ENCODE peak calls at places on chromosomes 5 and 9, in six cellular contexts. V is BJ, R is fibroblast of lung, T is right lobe of liver, I is cardiac muscle cell, P is uterus. H is an unnamed sample. For H3K27me3, the result is how much of the 10 kb centered on the place peaks cover.

GRCh38 chr9:37283730-37284235 is 138.7 kb upstream of the GRHPR start:
- DNase-seq in I (no peak), V (peak), T (no peak), P (no peak), R (peak), H (peak)

GRCh38 chr5:174617285-174617684 is 107.1 kb upstream of the MSX2 start:
- DNase-seq in V (no peak), R (no peak), T (no peak), P (no peak), I (no peak), H (no peak)

GRCh38 chr9:93896093-93896492 is 59.1 kb downstream of the BARX1 start:
- DNase-seq in R (no peak), V (no peak), T (peak), I (no peak), P (no peak), H (no peak)

GRCh38 chr9:134293576-134294227 is 32.6 kb upstream of the RXRA start:
- DNase-seq in R (peak), P (no peak), I (no peak), V (peak), T (no peak), H (no peak)

GRCh38 chr5:179373961-179374505 is 28.8 kb upstream of the ADAMTS2 start:
- DNase-seq in T (peak), I (no peak), V (no peak), R (no peak), P (no peak), H (no peak)

GRCh38 chr5:172778223-172778814 is 7.3 kb upstream of the DUSP1 start:
- DNase-seq in R (peak), P (peak), V (no peak), I (no peak), T (peak), H (no peak)

GRCh38 chr5:43683884-43684471 is 81.0 kb downstream of the NNT start:
- DNase-seq in I (no peak), V (no peak), P (no peak), T (no peak), R (no peak), H (no peak)

GRCh38 chr9:114307323-114308250 is 15.3 kb upstream of the ORM1 start:
- DNase-seq in V (no peak), I (no peak), T (peak), P (peak), R (peak), H (no peak)

GRCh38 chr9:13163287-13163686 is 116.2 kb downstream of the MPDZ start:
- DNase-seq in R (no peak), I (no peak), V (no peak), P (no peak), T (no peak), H (no peak)

GRCh38 chr9:111272571-111272970 is 57.5 kb downstream of the OR2K2 start:
- DNase-seq in T (no peak), V (no peak), R (no peak), P (no peak), I (no peak), H (no peak)

GRCh38 chr9:134391319-134392231 is 65.3 kb downstream of the RXRA start:
- DNase-seq in T (no peak), R (no peak), I (no peak), V (no peak), P (no peak), H (peak)

GRCh38 chr5:151612689-151613427 is 21.7 kb upstream of the FAT2 start:
- DNase-seq in P (no peak), V (no peak), T (no peak), I (no peak), R (peak), H (peak)

GRCh38 chr5:138351517-138351916 is 968 bp upstream of the KDM3B start:
- DNase-seq in I (no peak), V (no peak), T (no peak), R (no peak), P (no peak), H (no peak)

GRCh38 chr5:138132543-138132942 is 6.7 kb downstream of the NME5 start:
- DNase-seq in R (no peak), T (no peak), P (no peak), I (no peak), V (no peak), H (no peak)

GRCh38 chr5:35557742-35558141 is 59.9 kb upstream of the SPEF2 start:
- DNase-seq in I (no peak), T (no peak), V (no peak), R (no peak), P (no peak), H (no peak)

GRCh38 chr5:159031513-159031912 is 68.2 kb downstream of the EBF1 start:
- DNase-seq in T (no peak), V (no peak), R (peak), I (peak), P (no peak), H (no peak)

GRCh38 chr5:171426680-171427079 is 7.2 kb downstream of the FGF18 start:
- DNase-seq in P (no peak), I (no peak), T (no peak), V (no peak), R (no peak), H (no peak)

GRCh38 chr5:66558562-66558961 is 37.6 kb upstream of the MAST4 start:
- DNase-seq in R (no peak), I (no peak), T (no peak), V (no peak), P (no peak), H (peak)

GRCh38 chr5:95808686-95809413 is 13.7 kb downstream of the GLRX start:
- DNase-seq in T (no peak), P (peak), I (peak), V (no peak), R (no peak), H (peak)

GRCh38 chr5:10539685-10539998 is 24.2 kb upstream of the ANKRD33B start:
- DNase-seq in R (peak), I (no peak), V (no peak), T (no peak), P (no peak), H (no peak)

GRCh38 chr9:98215821-98216220 is 23.4 kb upstream of the CORO2A start:
- DNase-seq in V (no peak), I (peak), P (no peak), T (no peak), R (no peak), H (no peak)

GRCh38 chr9:523444-523843 is 308.8 kb downstream of the DOCK8 start:
- DNase-seq in V (no peak), R (no peak), P (no peak), T (no peak), I (no peak), H (no peak)

GRCh38 chr5:38446029-38446522 is 110.4 kb downstream of the LIFR start:
- DNase-seq in I (no peak), R (no peak), V (no peak), P (no peak), T (no peak), H (no peak)

GRCh38 chr9:87865626-87866025 is 17.1 kb upstream of the SPATA31E1 start:
- DNase-seq in R (no peak), I (no peak), V (no peak), P (no peak), T (no peak), H (no peak)

GRCh38 chr5:43038523-43038989 is 1.6 kb downstream of the ANXA2R start:
- DNase-seq in I (no peak), T (no peak), R (peak), V (no peak), P (no peak), H (peak)

GRCh38 chr5:96885518-96886338 is 9.4 kb downstream of the ERAP2 start:
- DNase-seq in P (no peak), I (no peak), R (peak), T (no peak), V (no peak), H (peak)

GRCh38 chr9:33429256-33430080 is 17.9 kb downstream of the AQP3 start:
- DNase-seq in T (no peak), R (no peak), V (no peak), I (no peak), P (no peak), H (no peak)

GRCh38 chr9:68933434-68934318 is 80.2 kb downstream of the PRKACG start:
- DNase-seq in I (no peak), P (no peak), T (no peak), R (no peak), V (no peak), H (peak)

GRCh38 chr5:34859253-34859652 is 20.3 kb downstream of the TTC23L start:
- DNase-seq in V (no peak), R (no peak), P (no peak), T (no peak), I (no peak), H (no peak)

GRCh38 chr5:35198681-35199080 is 31.6 kb downstream of the PRLR start:
- DNase-seq in V (peak), P (no peak), R (no peak), I (peak), T (no peak), H (no peak)

GRCh38 chr5:156414381-156414780 is 87.4 kb downstream of the SGCD start:
- DNase-seq in T (no peak), I (no peak), R (peak), V (no peak), P (no peak), H (no peak)

GRCh38 chr5:158641016-158641415 is 458.7 kb downstream of the EBF1 start:
- DNase-seq in P (peak), I (no peak), T (no peak), V (no peak), R (no peak), H (no peak)

GRCh38 chr5:57004800-57005199 is 52.9 kb upstream of the MIER3 start:
- DNase-seq in V (no peak), P (no peak), R (no peak), I (no peak), T (no peak), H (no peak)

GRCh38 chr5:170080217-170080616 is 25.5 kb upstream of the FOXI1 start:
- DNase-seq in R (no peak), T (peak), I (no peak), P (no peak), V (no peak), H (no peak)

DNA sequence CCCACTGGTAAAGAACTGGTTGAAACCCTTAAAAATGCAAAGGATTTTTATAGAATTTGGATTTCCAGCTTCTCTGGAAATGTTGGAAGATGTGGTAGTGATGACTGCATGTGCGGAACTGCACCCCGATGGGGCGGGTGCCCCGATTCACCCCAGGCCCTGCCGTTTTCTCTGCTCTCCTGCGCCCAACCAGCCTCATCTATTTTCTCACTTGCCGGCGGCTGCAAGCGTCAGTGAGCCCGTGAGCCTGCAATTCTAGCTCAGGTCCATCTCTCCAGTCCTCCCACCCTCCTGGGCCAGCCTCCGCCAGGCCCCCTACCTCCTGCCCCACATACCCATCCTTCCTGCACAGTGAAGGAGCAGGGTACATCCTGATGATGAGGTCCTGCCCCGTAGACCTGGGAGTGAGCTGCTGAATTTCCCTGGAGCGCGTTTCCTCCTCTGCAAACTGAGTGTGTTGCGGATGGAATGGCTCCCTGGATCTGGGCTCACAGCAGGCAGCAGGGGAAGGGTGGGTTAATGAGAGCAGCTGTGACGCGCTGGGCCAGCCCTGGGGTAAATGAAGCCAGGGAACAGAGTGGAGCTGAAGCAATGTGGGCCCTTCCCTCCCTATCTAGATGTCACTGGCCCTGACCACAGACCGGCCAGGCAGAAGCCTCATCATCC is 45.9 kb upstream of the PHYKPL start:
- DNase-seq in I (no peak), T (no peak), P (no peak), V (no peak), R (no peak), H (no peak)
- H3K27me3 ChIP-seq in I (under half), T (under half), P (under half), V (under half), R (under half), H (under half)

DNA sequence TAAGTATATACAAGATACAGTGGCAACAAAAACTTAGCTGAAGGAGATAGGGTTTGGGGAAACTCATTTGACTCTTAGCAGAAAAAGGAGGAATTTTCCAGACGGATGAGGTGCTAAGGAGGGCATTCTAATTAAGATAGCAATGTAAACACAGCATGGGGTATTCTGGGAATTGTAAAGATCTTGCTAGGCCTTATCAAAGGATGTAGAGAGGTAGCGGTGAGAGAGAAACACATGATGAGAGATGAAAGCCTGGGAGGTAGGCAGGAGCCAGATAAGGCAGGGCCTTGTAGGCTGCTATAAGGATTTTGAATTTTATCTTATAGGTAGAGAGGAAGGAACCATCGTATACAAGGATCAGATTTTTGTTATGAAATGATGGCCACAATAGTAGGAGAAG is 106.6 kb upstream of the KCNN2 start:
- DNase-seq in I (no peak), V (no peak), T (no peak), R (no peak), P (no peak), H (no peak)
- H3K4me3 ChIP-seq in I (no peak), V (no peak), T (no peak), R (no peak), P (no peak), H (no peak)

DNA sequence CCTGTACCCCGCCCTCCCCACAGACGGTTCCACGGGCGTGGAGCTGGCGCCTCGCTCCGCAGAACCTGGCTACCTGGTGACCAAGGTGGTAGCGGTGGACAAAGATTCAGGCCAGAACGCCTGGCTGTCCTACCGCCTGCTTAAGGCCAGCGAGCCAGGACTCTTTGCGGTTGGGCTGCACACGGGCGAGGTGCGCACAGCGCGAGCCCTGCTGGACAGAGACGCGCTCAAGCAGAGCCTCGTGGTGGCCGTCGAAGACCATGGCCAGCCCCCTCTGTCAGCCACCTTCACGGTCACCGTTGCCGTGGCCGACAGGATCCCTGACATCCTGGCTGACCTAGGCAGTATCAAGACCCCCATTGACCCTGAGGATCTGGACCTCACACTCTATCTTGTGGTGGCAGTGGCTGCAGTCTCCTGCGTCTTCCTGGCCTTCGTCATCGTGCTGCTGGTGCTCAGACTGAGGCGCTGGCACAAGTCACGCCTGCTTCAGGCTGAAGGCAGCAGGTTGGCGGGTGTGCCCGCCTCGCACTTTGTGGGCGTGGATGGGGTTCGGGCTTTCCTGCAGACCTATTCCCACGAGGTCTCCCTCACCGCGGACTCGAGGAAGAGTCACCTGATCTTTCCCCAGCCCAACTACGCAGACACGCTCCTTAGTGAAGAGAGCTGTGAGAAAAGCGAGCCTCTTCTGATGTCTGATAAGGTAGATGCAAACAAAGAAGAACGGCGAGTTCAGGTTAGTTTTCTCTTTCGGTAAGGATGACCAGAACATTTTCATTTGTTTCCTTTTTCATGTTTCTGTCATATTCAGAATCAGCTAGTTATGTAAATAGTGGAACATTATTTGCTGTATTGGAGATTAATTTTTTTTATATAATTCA is 2.3 kb downstream of the PCDHGA5 start:
- DNase-seq in V (no peak), P (no peak), I (no peak), T (no peak), R (no peak), H (no peak)
- H3K27me3 ChIP-seq in V (under half), P (under half), I (under half), T (under half), R (under half), H (under half)

GRCh38 chr9:137668203-137668602 is 49.4 kb downstream of the EHMT1 start:
- DNase-seq in T (no peak), I (no peak), P (no peak), R (no peak), V (no peak), H (no peak)

GRCh38 chr9:137669261-137669672 is 50.5 kb downstream of the EHMT1 start:
- DNase-seq in T (no peak), P (peak), V (no peak), R (no peak), I (no peak), H (peak)

GRCh38 chr9:137671721-137672120 is 52.9 kb downstream of the EHMT1 start:
- DNase-seq in V (no peak), I (no peak), T (no peak), P (no peak), R (no peak), H (no peak)

GRCh38 chr9:137671196-137671538 is 52.4 kb downstream of the EHMT1 start:
- DNase-seq in V (no peak), P (no peak), T (no peak), R (no peak), I (no peak), H (no peak)

GRCh38 chr9:137670391-137671195 is 51.8 kb downstream of the EHMT1 start:
- DNase-seq in P (no peak), V (no peak), R (no peak), I (peak), T (peak), H (no peak)
- H3K4me3 ChIP-seq in P (no peak), V (no peak), R (no peak), I (no peak), T (no peak), H (no peak)

DNA sequence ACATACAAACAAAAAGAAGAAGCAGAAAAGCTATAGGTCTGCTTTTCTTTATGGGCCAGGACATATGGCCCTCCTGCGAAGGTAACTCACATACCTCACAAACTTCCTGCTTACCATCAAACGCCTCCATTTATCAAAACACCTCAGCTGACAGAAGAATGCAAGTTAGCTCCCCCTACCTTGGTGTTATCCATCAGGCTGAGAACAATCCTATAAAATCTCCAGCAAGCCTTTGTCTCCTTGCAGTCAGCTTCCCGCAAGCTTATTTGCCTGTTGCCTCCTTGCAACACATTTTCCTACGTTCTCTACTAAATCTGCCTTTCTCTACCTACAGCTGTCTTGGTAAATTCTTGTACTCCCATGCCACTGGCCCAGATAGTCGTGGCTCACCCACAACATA is 22.7 kb upstream of the PCA3 start:
- DNase-seq in P (no peak), I (no peak), R (no peak), V (no peak), T (no peak), H (no peak)
- H3K27me3 ChIP-seq in P (under half), I (under half), R (under half), V (under half), T (under half), H (under half)

GRCh38 chr5:80246995-80247729 is 8.7 kb downstream of the SERINC5 start:
- DNase-seq in I (peak), V (peak), P (peak), T (no peak), R (peak), H (peak)
- H3K4me3 ChIP-seq in I (no peak), V (no peak), P (no peak), T (no peak), R (no peak), H (no peak)

DNA sequence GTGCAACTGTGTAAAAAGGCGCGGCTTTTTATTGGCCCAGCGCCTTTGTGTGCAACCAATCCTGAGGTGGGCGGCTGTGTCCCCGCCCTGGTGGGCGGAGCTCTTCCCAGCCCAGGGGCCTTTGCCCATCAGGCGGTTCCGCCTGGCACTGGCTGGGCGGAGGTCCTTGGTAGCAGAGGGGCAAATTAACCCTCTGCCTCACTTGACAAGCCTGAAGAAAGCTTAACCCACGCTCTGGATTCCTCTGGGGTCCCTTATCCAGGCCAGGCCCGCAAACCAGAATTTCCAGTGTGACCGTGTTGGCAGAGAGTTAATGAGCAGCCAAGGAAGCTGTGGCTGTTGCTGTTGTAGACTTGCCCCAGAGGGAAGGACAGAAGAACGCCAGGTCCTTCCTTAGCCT is 12.8 kb upstream of the NIPAL4 start:
- DNase-seq in P (no peak), V (no peak), T (no peak), R (no peak), I (no peak), H (no peak)
- H3K27me3 ChIP-seq in P (under half), V (under half), T (under half), R (under half), I (under half), H (under half)

H was measured in GM06990.